ENCODE peak calls at places on chromosome 5, in nine cellular contexts. Z, L, G, P, A, S, H, W and O are unnamed samples.

GRCh38 chr5:143699121-143699520 is 112.8 kb upstream of the HMHB1 start:
- DNase-seq in G (no peak), Z (no peak), W (peak; percentile 30), A (no peak), S (no peak), P (no peak), L (no peak), H (no peak), O (no peak)

GRCh38 chr5:107580902-107581823 is 89.6 kb downstream of the EFNA5 start:
- DNase-seq in W (no peak), H (no peak), L (no peak), A (no peak), Z (no peak), P (no peak), S (no peak), G (no peak), O (no peak)

GRCh38 chr5:174503461-174504265 is 220.7 kb upstream of the MSX2 start:
- DNase-seq in Z (no peak), L (no peak), S (no peak), P (peak; percentile 63), A (peak; percentile 84), H (no peak), W (peak; percentile 92), G (peak; percentile 14), O (no peak)

GRCh38 chr5:174560861-174561260 is 163.5 kb upstream of the MSX2 start:
- DNase-seq in P (no peak), Z (no peak), S (no peak), W (no peak), L (no peak), H (no peak), G (no peak), A (peak; percentile 32), O (no peak)

GRCh38 chr5:157747766-157748700 is 4.5 kb downstream of the LSM11 start:
- DNase-seq in P (no peak), L (no peak), H (no peak), W (no peak), Z (no peak), S (no peak), G (no peak), A (no peak), O (no peak)

GRCh38 chr5:168327019-168327421 is 35.6 kb downstream of the WWC1 start:
- DNase-seq in G (no peak), L (no peak), S (no peak), A (peak; percentile 73), Z (no peak), W (peak; percentile 50), P (no peak), H (no peak), O (no peak)

GRCh38 chr5:139650689-139651501 is 2.7 kb downstream of the CXXC5 start:
- DNase-seq in Z (peak; percentile 79), L (peak; percentile 96), P (peak; percentile 85), A (no peak), S (no peak), G (peak; percentile 79), W (no peak), H (peak; percentile 75), O (no peak)

GRCh38 chr5:149172261-149172660 is 31.0 kb downstream of the ABLIM3 start:
- DNase-seq in Z (no peak), P (no peak), H (no peak), L (no peak), W (peak; percentile 66), S (no peak), A (peak; percentile 92), G (no peak), O (no peak)

GRCh38 chr5:177350776-177351391 is 584 bp downstream of the LMAN2 start:
- DNase-seq in L (no peak), A (no peak), Z (no peak), G (no peak), W (no peak), H (peak; percentile 49), S (no peak), P (no peak), O (no peak)

GRCh38 chr5:59769041-59769360 is 124.5 kb downstream of the PDE4D start:
- DNase-seq in A (no peak), W (no peak), L (no peak), P (no peak), G (no peak), Z (no peak), H (no peak), S (no peak), O (no peak)

GRCh38 chr5:127683006-127683405 is 20.2 kb upstream of the CCDC192 start:
- DNase-seq in S (no peak), A (no peak), Z (no peak), G (no peak), H (no peak), P (peak; percentile 30), L (no peak), W (no peak), O (no peak)

GRCh38 chr5:64532212-64532611 is 26.4 kb downstream of the RGS7BP start:
- DNase-seq in L (no peak), A (no peak), P (no peak), W (no peak), S (no peak), Z (no peak), H (no peak), G (no peak), O (no peak)

GRCh38 chr5:80697100-80697499 is 42.3 kb upstream of the DHFR start:
- DNase-seq in L (no peak), G (no peak), P (no peak), H (no peak), A (no peak), S (no peak), Z (no peak), W (no peak), O (no peak)
- H3K4me3 ChIP-seq in L (no peak overlapping the region), G (no peak overlapping the region), P (no peak overlapping the region), H (no peak overlapping the region), A (no peak overlapping the region), S (no peak overlapping the region), Z (no peak overlapping the region), W (no peak overlapping the region), O (no peak overlapping the region)

GRCh38 chr5:4295663-4296339 is 700.2 kb downstream of the IRX1 start:
- DNase-seq in A (no peak), Z (no peak), H (no peak), L (no peak), W (no peak), P (no peak), S (no peak), G (no peak), O (no peak)
- TF ChIP-seq CTCF in A (no peak), Z (peak; percentile 51), H (no peak), L (no peak), W (no peak), P (no peak), S (no peak), G (no peak), O (no peak)

DNA sequence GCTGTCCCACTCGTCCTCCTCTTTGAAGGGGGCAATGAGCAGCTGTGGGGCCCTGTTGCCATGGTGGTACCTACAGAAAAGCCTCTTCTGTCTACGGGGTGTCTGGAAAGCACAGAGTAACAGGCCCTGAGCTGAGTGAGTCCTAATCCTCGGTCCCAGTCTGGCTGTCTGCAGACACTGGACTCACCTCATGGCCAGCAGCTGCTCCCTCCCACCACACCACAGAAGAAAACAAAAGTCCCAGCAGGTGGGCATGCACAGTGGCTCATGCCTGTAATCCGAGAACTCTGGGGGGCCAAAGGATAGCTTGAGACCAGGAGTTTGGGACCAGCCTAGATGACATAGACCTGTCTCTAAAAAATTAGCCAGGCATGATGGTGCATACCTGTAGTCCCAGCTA is 19.9 kb downstream of the P4HA2 start:
- DNase-seq in A (no peak), G (peak; percentile 8), L (no peak), S (no peak), P (no peak), H (no peak), Z (no peak), W (no peak), O (no peak)
- H3K36me3 ChIP-seq in A (peaks cover 72% of the 10 kb centered on the region), G (no peaks in the 10 kb centered on the region), L (no peaks in the 10 kb centered on the region), S (no peaks in the 10 kb centered on the region), P (peaks cover 89% of the 10 kb centered on the region), H (peaks cover 37% of the 10 kb centered on the region), Z (peaks cover 72% of the 10 kb centered on the region), W (peaks cover 34% of the 10 kb centered on the region), O (no peaks in the 10 kb centered on the region)

GRCh38 chr5:135310328-135310989 is 88.6 kb downstream of the MACROH2A1 start:
- DNase-seq in P (no peak), H (no peak), A (peak; percentile 91), L (peak; percentile 88), Z (no peak), W (peak; percentile 65), S (no peak), G (no peak), O (no peak)
- H3K4me3 ChIP-seq in P (no peak overlapping the region), H (no peak overlapping the region), A (no peak overlapping the region), L (no peak overlapping the region), Z (no peak overlapping the region), W (no peak overlapping the region), S (no peak overlapping the region), G (no peak overlapping the region), O (no peak overlapping the region)

DNA sequence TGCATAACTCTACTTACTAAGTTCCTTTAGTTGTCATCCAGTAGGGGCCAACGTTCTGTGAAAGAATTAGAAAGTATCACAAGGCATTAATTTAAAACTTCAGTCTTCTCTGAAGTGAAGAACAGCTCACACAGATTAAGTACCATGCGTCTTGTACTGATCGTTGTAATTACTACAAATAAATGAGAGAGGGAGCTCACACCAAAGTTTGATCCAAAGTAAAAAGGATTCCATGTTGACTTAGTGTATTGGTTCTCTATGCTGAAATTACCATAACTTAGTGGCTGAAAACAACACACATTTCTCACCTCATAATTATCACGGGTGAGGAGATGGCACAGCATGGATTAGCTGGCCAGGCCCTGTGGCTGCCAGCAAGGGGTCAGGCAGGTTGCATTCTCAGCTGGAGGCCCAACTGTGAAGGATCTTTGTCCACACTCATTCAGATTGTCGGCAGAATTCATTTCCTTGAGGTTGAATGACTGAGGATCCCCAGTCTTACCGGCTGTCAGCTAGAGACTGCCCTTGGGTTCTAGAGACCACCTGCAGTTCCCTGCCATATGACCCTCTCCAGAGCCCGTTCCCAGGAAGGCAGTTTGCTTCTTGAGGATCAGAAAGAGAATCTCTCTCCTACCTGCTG is 169.1 kb downstream of the YTHDC2 start:
- DNase-seq in H (no peak), S (no peak), Z (no peak), L (no peak), P (no peak), G (no peak), W (peak; percentile 31), A (peak; percentile 8), O (no peak)
- TF ChIP-seq CTCF in H (no peak), S (no peak), Z (peak; percentile 34), L (no peak), P (no peak), G (no peak), W (peak; percentile 15), A (peak; percentile 15), O (no peak)

DNA sequence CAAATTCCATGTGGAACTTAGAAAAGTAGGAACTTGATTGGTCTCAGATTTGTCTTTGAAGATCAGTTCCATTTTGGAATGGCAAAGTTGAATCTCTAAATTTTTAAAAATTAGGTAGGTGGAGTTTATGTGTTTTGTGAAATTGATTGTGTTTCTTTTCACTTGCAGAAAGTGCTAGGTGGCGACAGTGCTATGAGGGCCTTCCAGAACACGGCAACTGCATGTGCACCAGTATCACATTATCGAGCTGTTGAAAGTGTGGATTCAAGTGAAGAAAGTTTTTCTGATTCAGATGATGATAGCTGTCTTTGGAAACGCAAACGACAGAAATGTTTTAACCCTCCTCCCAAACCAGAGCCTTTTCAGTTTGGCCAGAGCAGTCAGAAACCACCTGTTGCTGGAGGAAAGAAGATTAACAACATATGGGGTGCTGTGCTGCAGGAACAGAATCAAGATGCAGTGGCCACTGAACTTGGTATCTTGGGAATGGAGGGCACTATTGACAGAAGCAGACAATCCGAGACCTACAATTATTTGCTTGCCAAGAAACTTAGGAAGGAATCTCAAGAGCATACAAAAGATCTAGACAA is 2.8 kb downstream of the PHAX start:
- DNase-seq in W (no peak), P (no peak), A (no peak), S (no peak), L (no peak), G (no peak), Z (no peak), H (no peak), O (no peak)
- H3K36me3 ChIP-seq in W (peaks cover 4% of the 10 kb centered on the region), P (peaks cover 46% of the 10 kb centered on the region), A (peaks cover 20% of the 10 kb centered on the region), S (no peaks in the 10 kb centered on the region), L (no peaks in the 10 kb centered on the region), G (peaks cover 4% of the 10 kb centered on the region), Z (peaks cover 45% of the 10 kb centered on the region), H (peaks cover 7% of the 10 kb centered on the region), O (peaks cover 7% of the 10 kb centered on the region)